ENCODE peak calls at places on chromosomes 3 and 15, in six cellular contexts. H is Calu3, Z is iPS-NIHi11, Y is Ammon's horn, M is NCI-H1092 treated with DMSO at 0.1 percent for 48 hours, I is hepatocyte. R is an unnamed sample.

GRCh38 chr3:123153124-123153523 is 48.6 kb upstream of the SEC22A start:
- DNase-seq in H (no peak), Z (no peak), Y (no peak), M (no peak), I (no peak), R (no peak)

GRCh38 chr3:194871143-194871863 is 185.6 kb downstream of the FAM43A start:
- DNase-seq in H (peak; percentile 65), Z (peak; percentile 70), Y (no peak), M (peak; percentile 53), I (peak; percentile 93), R (peak; percentile 69)

GRCh38 chr15:99014803-99015676 is 7.4 kb upstream of the PGPEP1L start:
- DNase-seq in H (peak; percentile 87), Z (peak; percentile 85), Y (no peak), M (peak; percentile 19), I (peak; percentile 84), R (no peak)

GRCh38 chr15:77839970-77840609 is 207.4 kb upstream of the LINGO1 start:
- DNase-seq in H (no peak), Z (no peak), Y (no peak), M (no peak), I (no peak), R (no peak)

GRCh38 chr3:118080886-118081285 is 953.8 kb downstream of the IGSF11 start:
- DNase-seq in H (no peak), Z (no peak), Y (peak; percentile 2), M (no peak), I (peak; percentile 36), R (no peak)

GRCh38 chr15:98506172-98506571 is 142.2 kb upstream of the IGF1R start:
- DNase-seq in H (no peak), Z (no peak), Y (no peak), M (no peak), I (no peak), R (no peak)

GRCh38 chr3:177633671-177634207 is 436.5 kb upstream of the TBL1XR1 start:
- DNase-seq in H (peak; percentile 43), Z (no peak), Y (no peak), M (no peak), I (no peak), R (peak; percentile 54)

GRCh38 chr3:171711461-171711860 is 98.8 kb downstream of the PLD1 start:
- DNase-seq in H (no peak), Z (no peak), Y (no peak), M (no peak), I (no peak), R (no peak)

GRCh38 chr15:93825721-93826120 is 405.6 kb upstream of the MCTP2 start:
- DNase-seq in H (no peak), Z (no peak), Y (no peak), M (no peak), I (no peak), R (no peak)

GRCh38 chr3:98600412-98601095 is 7.1 kb upstream of the CPOX start:
- DNase-seq in H (no peak), Z (no peak), Y (no peak), M (no peak), I (no peak), R (no peak)

GRCh38 chr3:37310666-37311050 is 136.3 kb upstream of the LRRFIP2 start:
- DNase-seq in H (no peak), Z (no peak), Y (no peak), M (no peak), I (no peak), R (no peak)

R was measured in AG04450.